ENCODE peak calls at places on chromosomes 11 and 22, in five cellular contexts. K, N, O, Z and L are unnamed samples. For H3K36me3, the result is how much of the 10 kb centered on the place peaks cover.

GRCh38 chr11:44286268-44286880 is 23.6 kb downstream of the ALX4 start:
- DNase-seq in O (peak), Z (peak), N (no peak), K (peak), L (no peak)

GRCh38 chr11:60396790-60397189 is 531 bp downstream of the MS4A14 start:
- DNase-seq in K (no peak), Z (no peak), O (no peak), N (no peak), L (no peak)

GRCh38 chr11:73236879-73237278 is 18.8 kb downstream of the P2RY2 start:
- DNase-seq in N (no peak), Z (peak), K (peak), O (peak), L (no peak)

GRCh38 chr22:23910496-23911190 is 16.5 kb downstream of the MIF start:
- DNase-seq in O (no peak), Z (no peak), N (no peak), K (no peak), L (no peak)

GRCh38 chr11:115724709-115725108 is 220.5 kb upstream of the CADM1 start:
- DNase-seq in K (no peak), O (no peak), Z (no peak), N (no peak), L (no peak)

GRCh38 chr11:19912206-19913118 is 199.8 kb downstream of the NAV2 start:
- DNase-seq in N (no peak), Z (no peak), O (no peak), K (no peak), L (no peak)

GRCh38 chr11:8056810-8057463 is 24.1 kb upstream of the TUB start:
- DNase-seq in Z (no peak), O (peak), N (no peak), K (no peak), L (no peak)

GRCh38 chr22:35292786-35293185 is 6.9 kb upstream of the TOM1 start:
- DNase-seq in Z (no peak), O (no peak), N (no peak), K (no peak), L (no peak)

GRCh38 chr11:102367364-102367763 is 20.4 kb downstream of the BIRC2 start:
- DNase-seq in O (no peak), Z (no peak), N (no peak), K (no peak), L (no peak)

GRCh38 chr22:27206747-27207133 is 549.4 kb downstream of the MIAT start:
- DNase-seq in N (no peak), O (no peak), K (no peak), Z (no peak), L (no peak)

GRCh38 chr11:13238879-13239514 is 38.6 kb upstream of the BMAL1 start:
- DNase-seq in N (no peak), Z (no peak), K (peak), O (peak), L (peak)

GRCh38 chr11:123561046-123561781 is 93.2 kb downstream of the SCN3B start:
- DNase-seq in Z (no peak), O (peak), N (no peak), K (no peak), L (no peak)

GRCh38 chr11:783581-784015 is 6.3 kb downstream of the CEND1 start:
- DNase-seq in K (no peak), N (peak), Z (peak), O (peak), L (no peak)

DNA sequence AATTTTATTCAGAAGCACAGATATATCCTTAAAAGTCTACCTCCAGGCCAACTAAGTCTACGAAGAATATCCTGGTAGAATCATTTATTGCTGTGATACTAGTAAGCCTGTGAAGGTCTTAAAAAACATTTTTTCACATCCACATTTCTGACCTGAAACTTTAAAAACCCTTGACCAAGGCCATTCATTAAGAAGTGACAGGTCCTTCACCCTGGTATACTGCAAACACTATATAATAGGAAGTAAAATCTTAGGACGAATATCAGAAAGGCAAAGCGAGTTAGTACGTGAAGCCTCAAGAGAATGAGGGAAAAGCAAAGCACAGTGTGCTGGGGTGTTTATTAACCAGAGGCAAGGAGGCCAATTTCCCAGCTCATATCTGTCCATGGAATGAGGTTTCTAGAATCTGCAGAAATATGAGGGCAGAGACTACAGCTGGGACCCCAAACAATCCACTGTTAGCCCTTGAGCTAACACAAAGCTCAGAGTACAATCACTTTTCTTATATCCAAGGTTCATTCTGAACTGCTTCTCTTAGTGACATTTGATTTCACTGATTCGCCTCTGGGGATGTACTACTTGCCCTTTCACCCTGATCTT is 71.0 kb downstream of the AMBRA1 start:
- DNase-seq in O (no peak), Z (no peak), K (no peak), N (no peak), L (no peak)
- H3K36me3 ChIP-seq in O (under half), Z (under half), K (under half), N (under half), L (under half)

GRCh38 chr22:36916034-36916433 is 2.6 kb downstream of the CSF2RB start:
- DNase-seq in O (no peak), K (no peak), N (no peak), Z (no peak), L (no peak)
- H3K4me3 ChIP-seq in O (no peak), K (no peak), N (no peak), Z (no peak), L (no peak)

GRCh38 chr11:17516551-17517150 is 27.6 kb downstream of the USH1C start:
- DNase-seq in Z (no peak), O (no peak), K (no peak), N (no peak), L (no peak)
- H3K36me3 ChIP-seq in Z (under half), O (under half), K (under half), N (under half), L (under half)

GRCh38 chr11:57426439-57426753 is 525 bp downstream of the SLC43A3 start:
- DNase-seq in Z (no peak), K (peak), O (no peak), N (no peak), L (no peak)
- H3K4me3 ChIP-seq in Z (peak), K (peak), O (peak), N (peak), L (peak)